ENCODE peak calls at places on chromosomes 3 and 15, in nine cellular contexts. K is SK-N-SH; B is breast epithelium; J is heart left ventricle; O is CD8-positive, alpha-beta memory T cell; S is prostate gland; L is colonic mucosa; V is naive thymus-derived CD4-positive, alpha-beta T cell; W is GM23248. M is an unnamed sample. For H3K4me1, the result is how much of the 10 kb centered on the place peaks cover.

GRCh38 chr3:116473602-116474001 is 28.3 kb upstream of the LSAMP start:
- DNase-seq in K (no peak), B (no peak), J (no peak), O (no peak), S (no peak), L (no peak), V (no peak), W (peak), M (no peak)

GRCh38 chr3:162217603-162218002 is 721.0 kb downstream of the OTOL1 start:
- DNase-seq in K (no peak), B (no peak), J (no peak), O (no peak), S (no peak), L (no peak), V (no peak), W (peak), M (no peak)

GRCh38 chr3:133575121-133575520 is 1.6 kb downstream of the CDV3 start:
- DNase-seq in K (no peak), B (no peak), J (no peak), O (no peak), S (no peak), L (no peak), V (no peak), W (peak), M (no peak)

GRCh38 chr15:83475551-83475950 is 28.4 kb downstream of the SH3GL3 start:
- DNase-seq in K (no peak), B (no peak), J (no peak), O (no peak), S (no peak), L (no peak), V (no peak), W (peak), M (no peak)

GRCh38 chr3:55180936-55181535 is 253.2 kb upstream of the LRTM1 start:
- DNase-seq in K (peak), B (no peak), J (no peak), O (no peak), S (peak), L (peak), V (no peak), W (peak), M (no peak)

GRCh38 chr3:43729707-43730399 is 39.1 kb downstream of the ABHD5 start:
- DNase-seq in K (no peak), B (no peak), J (no peak), O (no peak), S (peak), L (peak), V (no peak), W (no peak), M (no peak)

GRCh38 chr3:112629425-112629824 is 11.5 kb downstream of the CCDC80 start:
- DNase-seq in K (no peak), B (no peak), J (peak), O (no peak), S (no peak), L (peak), V (no peak), W (peak), M (no peak)

GRCh38 chr3:24123596-24123995 is 178.5 kb downstream of the NR1D2 start:
- DNase-seq in K (no peak), B (no peak), J (no peak), O (no peak), S (no peak), L (no peak), V (no peak), W (peak), M (no peak)

GRCh38 chr3:30198162-30198561 is 408.2 kb upstream of the TGFBR2 start:
- DNase-seq in K (no peak), B (no peak), J (no peak), O (no peak), S (no peak), L (no peak), V (no peak), W (no peak), M (no peak)

GRCh38 chr15:36501063-36501678 is 78.3 kb upstream of the CDIN1 start:
- DNase-seq in K (peak), B (no peak), J (no peak), O (no peak), S (peak), L (peak), V (no peak), W (peak), M (no peak)

GRCh38 chr3:46926039-46926438 is 48.5 kb downstream of the PTH1R start:
- DNase-seq in K (no peak), B (no peak), J (no peak), O (no peak), S (no peak), L (no peak), V (no peak), W (peak), M (no peak)

GRCh38 chr3:126517986-126518778 is 609 bp upstream of the UROC1 start:
- DNase-seq in K (no peak), B (no peak), J (peak), O (no peak), S (no peak), L (no peak), V (no peak), W (no peak), M (no peak)

GRCh38 chr3:55624238-55624637 is 137.1 kb upstream of the WNT5A start:
- DNase-seq in K (no peak), B (no peak), J (peak), O (no peak), S (no peak), L (no peak), V (no peak), W (peak), M (no peak)

GRCh38 chr3:138367912-138368311 is 19.5 kb downstream of the MRAS start:
- DNase-seq in K (no peak), B (no peak), J (peak), O (no peak), S (no peak), L (no peak), V (no peak), W (peak), M (no peak)

GRCh38 chr3:34106879-34107278 is 308.4 kb downstream of the PDCD6IP start:
- DNase-seq in K (peak), B (no peak), J (no peak), O (no peak), S (peak), L (peak), V (no peak), W (peak), M (no peak)

GRCh38 chr3:59573911-59574310 is 524.1 kb upstream of the CFAP20DC start:
- DNase-seq in K (no peak), B (peak), J (peak), O (no peak), S (peak), L (peak), V (no peak), W (peak), M (no peak)

GRCh38 chr3:126394179-126394976 is at the start of gene CFAP100:
- DNase-seq in K (no peak), B (no peak), J (peak), O (no peak), S (no peak), L (no peak), V (no peak), W (peak), M (no peak)

GRCh38 chr15:70127288-70127746 is 29.6 kb upstream of the TLE3 start:
- DNase-seq in K (no peak), B (peak), J (peak), O (no peak), S (no peak), L (no peak), V (no peak), W (no peak), M (no peak)

GRCh38 chr3:132343018-132343612 is 25.9 kb downstream of the ACP3 start:
- DNase-seq in K (peak), B (no peak), J (no peak), O (no peak), S (peak), L (peak), V (peak), W (peak), M (no peak)

GRCh38 chr3:159191454-159191853 is 389.6 kb downstream of the MFSD1 start:
- DNase-seq in K (no peak), B (no peak), J (no peak), O (no peak), S (no peak), L (no peak), V (no peak), W (peak), M (no peak)

GRCh38 chr3:13507791-13508339 is 27.8 kb downstream of the HDAC11 start:
- DNase-seq in K (peak), B (no peak), J (peak), O (no peak), S (peak), L (no peak), V (no peak), W (peak), M (no peak)

GRCh38 chr3:177279118-177279815 is 82.0 kb upstream of the TBL1XR1 start:
- DNase-seq in K (no peak), B (no peak), J (no peak), O (no peak), S (peak), L (no peak), V (no peak), W (no peak), M (no peak)

GRCh38 chr3:151838574-151839312 is 24.8 kb downstream of the AADAC start:
- DNase-seq in K (peak), B (no peak), J (no peak), O (no peak), S (peak), L (peak), V (peak), W (peak), M (no peak)

GRCh38 chr15:38554354-38554753 is 10.3 kb downstream of the RASGRP1 start:
- DNase-seq in K (no peak), B (no peak), J (no peak), O (no peak), S (no peak), L (no peak), V (no peak), W (no peak), M (peak)

GRCh38 chr15:39432007-39432406 is 148.9 kb upstream of the THBS1 start:
- DNase-seq in K (no peak), B (no peak), J (no peak), O (no peak), S (no peak), L (no peak), V (no peak), W (no peak), M (no peak)

GRCh38 chr3:179324270-179324754 is 1.5 kb downstream of the ZNF639 start:
- DNase-seq in K (peak), B (no peak), J (no peak), O (no peak), S (no peak), L (no peak), V (peak), W (peak), M (no peak)

GRCh38 chr3:128487813-128488635 is 5.0 kb downstream of the GATA2 start:
- DNase-seq in K (peak), B (peak), J (peak), O (no peak), S (peak), L (peak), V (no peak), W (peak), M (no peak)

GRCh38 chr3:195613468-195614069 is 29.8 kb upstream of the APOD start:
- DNase-seq in K (no peak), B (no peak), J (no peak), O (no peak), S (no peak), L (no peak), V (no peak), W (peak), M (no peak)

GRCh38 chr3:182919866-182920357 is 60.4 kb downstream of the DCUN1D1 start:
- DNase-seq in K (no peak), B (no peak), J (no peak), O (no peak), S (no peak), L (no peak), V (no peak), W (no peak), M (no peak)

GRCh38 chr3:9862391-9863235 is 17.4 kb downstream of the CIDEC start:
- DNase-seq in K (peak), B (no peak), J (peak), O (no peak), S (no peak), L (peak), V (no peak), W (peak), M (no peak)

GRCh38 chr15:31265871-31266711 is 60.5 kb upstream of the KLF13 start:
- DNase-seq in K (peak), B (peak), J (peak), O (peak), S (peak), L (peak), V (peak), W (no peak), M (peak)

GRCh38 chr3:195880037-195880431 is 28.3 kb downstream of the TNK2 start:
- DNase-seq in K (no peak), B (no peak), J (no peak), O (no peak), S (no peak), L (no peak), V (no peak), W (no peak), M (no peak)

GRCh38 chr3:149336925-149337324 is 3.5 kb upstream of the TM4SF18 start:
- DNase-seq in K (no peak), B (no peak), J (no peak), O (no peak), S (no peak), L (no peak), V (no peak), W (no peak), M (no peak)

GRCh38 chr15:26838742-26839460 is 28.0 kb upstream of the GABRA5 start:
- DNase-seq in K (peak), B (no peak), J (no peak), O (no peak), S (no peak), L (no peak), V (no peak), W (peak), M (no peak)

GRCh38 chr3:17442332-17443049 is 299.9 kb downstream of the TBC1D5 start:
- DNase-seq in K (no peak), B (no peak), J (no peak), O (no peak), S (no peak), L (no peak), V (no peak), W (peak), M (no peak)

GRCh38 chr15:101146118-101146702 is 105.6 kb downstream of the CHSY1 start:
- DNase-seq in K (no peak), B (no peak), J (no peak), O (no peak), S (no peak), L (no peak), V (no peak), W (no peak), M (no peak)

GRCh38 chr3:189490749-189491148 is 140.4 kb upstream of the TP63 start:
- DNase-seq in K (no peak), B (no peak), J (no peak), O (no peak), S (no peak), L (no peak), V (no peak), W (peak), M (no peak)

GRCh38 chr15:80694624-80695098 is 449 bp upstream of the ABHD17C start:
- DNase-seq in K (no peak), B (no peak), J (peak), O (peak), S (no peak), L (peak), V (peak), W (peak), M (peak)
- H3K27ac ChIP-seq in K (peak), B (peak), J (peak), O (no peak), S (peak), L (peak), V (peak), W (no peak), M (peak)

DNA sequence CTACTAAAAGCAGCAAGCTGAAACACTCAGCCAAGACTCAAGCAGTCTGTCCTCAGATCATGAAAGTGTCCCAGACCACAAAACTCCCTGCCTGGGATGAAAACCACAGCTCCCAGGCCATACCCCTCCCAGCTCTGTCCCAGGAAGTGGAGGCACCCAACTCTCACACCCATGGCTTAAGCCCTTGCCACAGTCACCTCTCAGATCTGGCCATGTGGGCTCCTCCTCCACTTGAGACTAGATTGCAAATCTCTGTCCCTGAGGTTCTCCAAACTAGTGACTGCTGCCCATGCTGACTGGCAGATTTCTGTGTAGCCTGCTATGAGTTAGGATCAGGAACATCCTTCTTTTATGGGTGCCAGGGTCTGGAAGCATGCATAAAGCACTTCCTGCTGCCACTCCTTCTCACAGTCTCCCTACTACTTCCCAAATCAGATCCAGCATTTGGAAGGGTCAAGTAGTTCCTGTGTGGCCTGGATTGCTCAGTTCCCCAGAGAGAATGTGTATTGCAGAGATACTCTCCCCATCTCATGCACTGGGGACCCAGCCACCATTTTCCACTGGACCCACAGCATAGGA is 59.6 kb upstream of the GOLIM4 start:
- DNase-seq in K (no peak), B (no peak), J (peak), O (no peak), S (no peak), L (no peak), V (no peak), W (no peak), M (no peak)
- H3K4me1 ChIP-seq in K (under half), B (under half), J (under half), O (under half), S (under half), L (under half), V (under half), W (under half), M (under half)

GRCh38 chr3:31926543-31926942 is 54.5 kb downstream of the OSBPL10 start:
- DNase-seq in K (no peak), B (no peak), J (no peak), O (no peak), S (no peak), L (no peak), V (no peak), W (no peak), M (no peak)

GRCh38 chr3:31927806-31928205 is 53.3 kb downstream of the OSBPL10 start:
- DNase-seq in K (no peak), B (no peak), J (no peak), O (no peak), S (no peak), L (no peak), V (no peak), W (no peak), M (no peak)

GRCh38 chr3:31924628-31925270 is 56.3 kb downstream of the OSBPL10 start:
- DNase-seq in K (no peak), B (no peak), J (no peak), O (no peak), S (no peak), L (no peak), V (no peak), W (no peak), M (no peak)

GRCh38 chr3:31922962-31923361 is 58.1 kb downstream of the OSBPL10 start:
- DNase-seq in K (no peak), B (no peak), J (no peak), O (no peak), S (no peak), L (peak), V (no peak), W (no peak), M (no peak)

GRCh38 chr3:31925271-31925630 is 55.8 kb downstream of the OSBPL10 start:
- DNase-seq in K (no peak), B (no peak), J (no peak), O (no peak), S (no peak), L (no peak), V (no peak), W (no peak), M (no peak)
- H3K27ac ChIP-seq in K (no peak), B (no peak), J (no peak), O (no peak), S (no peak), L (no peak), V (no peak), W (no peak), M (no peak)

GRCh38 chr15:98738689-98739411 is 90.5 kb downstream of the IGF1R start:
- DNase-seq in K (no peak), B (no peak), J (no peak), O (no peak), S (no peak), L (no peak), V (no peak), W (no peak), M (no peak)
- H3K4me1 ChIP-seq in K (under half), B (under half), J (under half), O (under half), S (under half), L (under half), V (under half), W (under half), M (under half)

GRCh38 chr15:84819291-84819768 is 2.2 kb downstream of the ALPK3 start:
- DNase-seq in K (peak), B (no peak), J (peak), O (no peak), S (no peak), L (no peak), V (no peak), W (no peak), M (no peak)
- H3K27ac ChIP-seq in K (peak), B (peak), J (peak), O (peak), S (peak), L (no peak), V (no peak), W (no peak), M (no peak)